ENCODE peak calls at places on chromosomes 16 and 17, in six cellular contexts. J is A549, K is GM12878, C is endothelial cell of umbilical vein, V is HepG2, T is K562. R is an unnamed sample.

GRCh38 chr17:57324646-57325045 is 68.3 kb downstream of the MSI2 start:
- DNase-seq in J (no peak), K (no peak), C (no peak), V (no peak), T (no peak), R (no peak)

GRCh38 chr17:69424287-69425041 is 10.0 kb downstream of the MAP2K6 start:
- DNase-seq in J (no peak), K (no peak), C (peak), V (no peak), T (no peak), R (no peak)

GRCh38 chr16:90035902-90036301 is 16.6 kb upstream of the DBNDD1 start:
- DNase-seq in J (no peak), K (no peak), C (no peak), V (no peak), T (no peak), R (no peak)

GRCh38 chr16:88406096-88407041 is 23.6 kb downstream of the ZNF469 start:
- DNase-seq in J (no peak), K (no peak), C (no peak), V (peak), T (peak), R (no peak)

GRCh38 chr17:3566551-3566950 is 8.9 kb upstream of the TRPV3 start:
- DNase-seq in J (no peak), K (no peak), C (no peak), V (no peak), T (no peak), R (no peak)

GRCh38 chr16:70635356-70636016 is 10.9 kb upstream of the IL34 start:
- DNase-seq in J (no peak), K (no peak), C (peak), V (no peak), T (no peak), R (no peak)

GRCh38 chr17:73340093-73340596 is 28.3 kb upstream of the CDC42EP4 start:
- DNase-seq in J (peak), K (peak), C (no peak), V (peak), T (no peak), R (peak)

GRCh38 chr16:13996778-13997288 is 74.3 kb upstream of the MRTFB start:
- DNase-seq in J (no peak), K (no peak), C (no peak), V (no peak), T (no peak), R (no peak)

GRCh38 chr17:41103896-41104295 is 1.3 kb upstream of the KRTAP4-9 start:
- DNase-seq in J (no peak), K (no peak), C (no peak), V (no peak), T (no peak), R (no peak)

GRCh38 chr17:6393368-6393952 is 41.5 kb downstream of the AIPL1 start:
- DNase-seq in J (no peak), K (no peak), C (no peak), V (peak), T (no peak), R (no peak)

GRCh38 chr16:79805621-79806020 is 205.1 kb upstream of the MAF start:
- DNase-seq in J (no peak), K (no peak), C (no peak), V (no peak), T (no peak), R (no peak)

GRCh38 chr16:56547120-56547948 is 17.5 kb upstream of the MT4 start:
- DNase-seq in J (no peak), K (no peak), C (no peak), V (no peak), T (no peak), R (peak)

GRCh38 chr17:73342549-73343167 is 30.9 kb upstream of the CDC42EP4 start:
- DNase-seq in J (peak), K (no peak), C (no peak), V (no peak), T (peak), R (peak)

GRCh38 chr16:1779234-1779701 is 3.1 kb downstream of the SPSB3 start:
- DNase-seq in J (no peak), K (no peak), C (no peak), V (no peak), T (no peak), R (no peak)

GRCh38 chr17:47695664-47696376 is 1.9 kb downstream of the TBKBP1 start:
- DNase-seq in J (no peak), K (no peak), C (no peak), V (no peak), T (no peak), R (no peak)

GRCh38 chr17:39641883-39642282 is 4.9 kb downstream of the STARD3 start:
- DNase-seq in J (no peak), K (no peak), C (no peak), V (no peak), T (no peak), R (no peak)

GRCh38 chr16:88920618-88921602 is 54.5 kb upstream of the PABPN1L start:
- DNase-seq in J (no peak), K (no peak), C (peak), V (no peak), T (peak), R (peak)

GRCh38 chr16:53839150-53839549 is 135.2 kb downstream of the FTO start:
- DNase-seq in J (no peak), K (no peak), C (no peak), V (no peak), T (no peak), R (no peak)

GRCh38 chr16:56246051-56246817 is 54.9 kb downstream of the GNAO1 start:
- DNase-seq in J (peak), K (no peak), C (no peak), V (peak), T (no peak), R (no peak)

GRCh38 chr17:3603119-3603869 is 5.9 kb downstream of the TRPV1 start:
- DNase-seq in J (no peak), K (no peak), C (peak), V (no peak), T (no peak), R (no peak)

GRCh38 chr17:45144199-45145034 is 3.9 kb upstream of the HEXIM1 start:
- DNase-seq in J (no peak), K (no peak), C (no peak), V (no peak), T (peak), R (peak)

GRCh38 chr17:78588258-78589030 is 11.2 kb upstream of the DNAH17 start:
- DNase-seq in J (no peak), K (no peak), C (no peak), V (peak), T (no peak), R (no peak)

GRCh38 chr16:10923650-10924214 is 18.5 kb downstream of the DEXI start:
- DNase-seq in J (no peak), K (no peak), C (no peak), V (peak), T (no peak), R (no peak)

DNA sequence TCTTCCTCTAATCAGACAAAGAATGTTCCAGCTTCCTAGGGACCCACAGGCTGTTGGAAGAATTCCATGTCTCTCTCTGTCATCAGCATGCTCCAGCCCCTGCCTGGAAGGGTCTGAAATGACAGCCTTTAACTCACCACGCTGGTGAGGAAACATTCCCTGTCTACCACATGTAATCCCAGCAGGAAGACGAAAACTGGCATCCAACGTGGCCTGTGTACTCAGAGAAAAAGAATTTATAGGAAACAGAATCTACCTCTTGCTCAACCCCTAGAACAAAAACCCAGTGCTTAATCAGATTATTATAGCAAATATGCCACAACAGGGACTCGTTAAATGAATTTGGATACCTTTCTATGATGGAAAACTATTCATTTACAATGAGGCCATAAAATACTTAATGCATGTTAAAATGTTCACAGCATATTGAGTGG is 147.3 kb upstream of the FOXF1 start:
- DNase-seq in J (no peak), K (no peak), C (no peak), V (no peak), T (no peak), R (no peak)
- TF ChIP-seq MYC in J (no peak), K (no peak), C (no peak), V (no peak), T (no peak), R (no peak)

DNA sequence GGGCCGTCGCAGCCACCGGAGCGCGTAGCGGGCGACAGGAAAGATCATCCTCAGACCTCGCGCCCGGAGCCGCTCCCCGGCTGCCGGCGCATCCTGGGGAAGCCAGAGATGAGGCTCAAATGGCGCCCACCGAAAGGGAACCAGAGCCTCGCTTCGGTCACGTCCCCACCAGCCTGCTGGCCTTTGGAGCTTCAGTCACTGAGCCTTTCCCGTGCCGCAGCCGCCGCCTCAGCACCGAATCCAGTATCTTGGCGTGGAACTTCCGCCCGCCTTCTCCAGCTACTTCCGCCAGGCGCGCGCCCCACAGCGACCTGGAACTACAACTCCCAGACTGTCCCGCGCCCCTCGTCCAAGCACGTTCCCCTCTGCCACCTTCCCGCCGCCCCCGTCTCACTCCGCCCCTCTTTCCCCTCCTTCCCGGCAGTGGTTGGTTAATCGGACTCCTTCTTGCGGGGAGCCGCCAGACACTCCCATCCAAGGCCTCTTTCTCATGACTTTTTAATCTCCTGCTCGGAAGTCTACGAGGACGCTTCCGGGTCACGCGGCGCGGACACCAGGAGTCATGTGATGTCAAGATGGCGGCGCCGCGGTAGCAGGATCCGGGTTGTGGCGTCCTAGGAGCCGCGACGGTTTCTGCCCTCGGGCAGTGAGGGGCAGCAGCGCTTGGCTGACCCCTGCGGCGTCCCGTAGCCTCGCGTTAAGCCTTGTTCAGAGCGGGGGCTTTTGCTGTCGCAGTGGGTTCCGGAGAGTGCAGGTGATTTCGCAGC is at the start of the genes SMCR8 and TOP3A:
- DNase-seq in J (peak), K (peak), C (peak), V (peak), T (peak), R (peak)
- TF ChIP-seq POLR2A in J (peak), K (peak), C (peak), V (peak), T (peak), R (peak)

DNA sequence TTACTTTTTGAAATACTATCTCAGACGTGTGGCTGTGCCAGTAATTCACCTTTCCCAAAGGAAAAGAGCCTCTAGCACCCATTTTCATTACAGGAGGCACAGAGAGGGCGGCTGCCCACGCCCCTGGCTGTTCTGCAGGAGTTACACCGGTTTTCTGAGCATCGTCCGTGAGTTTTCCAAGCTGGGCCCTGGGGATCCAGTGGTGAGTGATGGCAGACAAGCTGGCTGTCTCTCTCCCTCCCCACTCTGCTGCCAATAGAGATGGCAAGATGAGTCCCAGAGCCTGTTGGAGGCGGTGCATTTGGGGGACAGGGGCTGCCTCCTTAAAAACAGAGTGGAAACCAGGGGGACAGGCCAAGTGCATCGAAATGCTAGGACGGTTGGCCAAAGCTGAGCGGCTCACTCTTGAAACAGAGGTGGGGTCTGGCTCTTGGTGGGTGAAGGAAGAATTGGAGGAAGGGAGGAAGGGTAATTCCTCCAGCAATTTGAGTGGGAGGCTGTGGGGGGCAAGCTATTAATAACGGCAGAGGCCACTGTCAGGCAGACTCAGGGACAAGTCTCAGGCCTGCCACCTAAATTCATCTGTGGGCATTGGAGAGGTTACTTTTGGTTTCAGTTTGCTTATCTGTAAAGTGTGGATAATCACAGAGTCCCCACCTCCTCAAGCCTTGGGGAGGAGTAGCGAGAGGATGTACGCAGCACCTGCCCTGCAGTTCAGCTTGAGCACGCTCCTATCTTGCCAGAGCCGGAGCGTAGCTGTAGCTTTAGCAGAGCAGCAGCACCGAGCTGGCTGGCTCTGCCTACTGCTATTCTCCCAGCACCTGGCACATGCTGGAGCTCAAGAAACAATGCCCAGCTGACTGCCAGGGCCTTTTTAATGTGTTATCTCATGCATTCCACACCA is 7.5 kb upstream of the NOS2 start:
- DNase-seq in J (no peak), K (peak), C (no peak), V (no peak), T (no peak), R (no peak)
- H3K4me3 ChIP-seq in J (no peak), K (peak), C (no peak), V (no peak), T (no peak), R (no peak)

DNA sequence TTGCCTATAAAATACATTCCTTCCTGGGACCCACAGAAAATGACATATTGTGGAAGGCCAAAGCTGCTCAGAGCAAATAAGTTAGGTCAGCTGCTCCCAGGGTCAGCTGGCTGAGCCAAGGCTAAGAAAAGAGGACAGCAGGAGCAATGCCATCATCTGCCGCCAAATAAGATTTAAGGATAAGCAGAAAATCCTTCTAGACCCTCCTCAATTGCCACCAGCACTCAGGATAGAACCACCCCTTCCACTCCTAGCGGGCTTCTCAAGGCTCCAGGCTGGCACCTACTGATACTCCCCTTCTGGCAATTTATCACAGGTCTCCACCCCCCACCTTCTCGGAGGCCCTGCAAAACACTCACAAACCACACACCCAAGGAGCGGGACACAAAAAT is 22.9 kb downstream of the MBTPS1 start:
- DNase-seq in J (no peak), K (no peak), C (no peak), V (no peak), T (no peak), R (no peak)
- TF ChIP-seq MYC in J (no peak), K (no peak), C (no peak), V (no peak), T (no peak), R (no peak)

DNA sequence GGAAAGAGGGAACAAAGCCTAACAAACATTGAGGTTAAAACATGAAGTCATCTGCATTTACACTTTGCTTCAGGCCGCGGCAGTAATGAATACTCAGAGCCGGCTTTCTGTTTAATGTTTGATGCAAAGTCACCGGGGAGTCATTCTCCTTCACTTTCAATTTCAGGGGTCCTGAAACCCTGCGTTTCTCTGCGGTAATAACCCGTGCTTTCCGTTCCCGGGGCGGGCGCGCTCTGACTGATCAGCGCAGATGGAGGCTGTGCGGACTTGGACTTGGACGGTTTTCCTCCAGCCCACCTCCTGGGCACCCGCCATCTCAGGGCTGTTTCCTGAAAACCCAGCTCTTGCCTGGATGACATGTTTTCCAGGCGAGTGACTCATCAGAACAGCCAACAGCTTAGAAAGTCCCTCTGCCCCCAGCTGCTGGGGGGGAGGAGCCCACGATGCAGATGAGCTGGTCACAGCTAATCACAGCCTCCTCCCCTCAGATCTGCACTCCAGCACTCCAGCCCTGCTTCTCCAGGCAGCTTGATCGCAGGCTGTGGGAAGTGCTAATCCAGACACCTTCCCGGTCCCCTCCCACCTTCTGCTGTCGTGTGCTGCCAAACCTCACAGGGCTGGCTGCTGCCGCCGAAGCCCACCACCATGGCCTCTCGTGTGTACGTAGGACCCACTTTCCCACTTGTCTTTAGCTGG is 158.6 kb upstream of the CHMP6 start:
- DNase-seq in J (peak), K (peak), C (peak), V (peak), T (peak), R (peak)
- TF ChIP-seq POLR2A in J (no peak), K (peak), C (peak), V (no peak), T (peak), R (no peak)